ENCODE peak calls at places on chromosome 18, in seven cellular contexts. One of them, this sample, is unnamed.
A peak's percentile ranks its signal among the peaks of the same experiment; 100 is the strongest.

GRCh38 chr18:13256444-13257305 is 38.1 kb downstream of the LDLRAD4 start:
- DNase-seq in NCI-H748 treated with DMSO at 0.1 percent for 48 hours: no peak
- DNase-seq in COR-L47: no peak
- DNase-seq in neural progenitor cell: peak; percentile 67
- DNase-seq in HT1080: no peak
- DNase-seq in iPS DF 6.9: no peak
- DNase-seq in heart left ventricle: no peak
- DNase-seq in this sample: no peak

GRCh38 chr18:40852406-40852805 is 1102.6 kb upstream of the PIK3C3 start:
- DNase-seq in NCI-H748 treated with DMSO at 0.1 percent for 48 hours: no peak
- DNase-seq in COR-L47: no peak
- DNase-seq in neural progenitor cell: no peak
- DNase-seq in HT1080: peak; percentile 36
- DNase-seq in iPS DF 6.9: no peak
- DNase-seq in heart left ventricle: no peak
- DNase-seq in this sample: no peak

GRCh38 chr18:21112543-21113105 is 1.0 kb upstream of the ROCK1 start:
- DNase-seq in NCI-H748 treated with DMSO at 0.1 percent for 48 hours: no peak
- DNase-seq in COR-L47: no peak
- DNase-seq in neural progenitor cell: no peak
- DNase-seq in HT1080: peak; percentile 4
- DNase-seq in iPS DF 6.9: no peak
- DNase-seq in heart left ventricle: no peak
- DNase-seq in this sample: no peak

GRCh38 chr18:61797691-61798590 is 94.9 kb downstream of the RNF152 start:
- DNase-seq in NCI-H748 treated with DMSO at 0.1 percent for 48 hours: no peak
- DNase-seq in COR-L47: no peak
- DNase-seq in neural progenitor cell: no peak
- DNase-seq in HT1080: no peak
- DNase-seq in iPS DF 6.9: no peak
- DNase-seq in heart left ventricle: no peak
- DNase-seq in this sample: no peak

GRCh38 chr18:31658670-31659573 is 25.5 kb downstream of the B4GALT6 start:
- DNase-seq in NCI-H748 treated with DMSO at 0.1 percent for 48 hours: no peak
- DNase-seq in COR-L47: no peak
- DNase-seq in neural progenitor cell: no peak
- DNase-seq in HT1080: peak; percentile 14
- DNase-seq in iPS DF 6.9: no peak
- DNase-seq in heart left ventricle: no peak
- DNase-seq in this sample: no peak

GRCh38 chr18:79947881-79948610 is 3.4 kb downstream of the SLC66A2 start:
- DNase-seq in NCI-H748 treated with DMSO at 0.1 percent for 48 hours: no peak
- DNase-seq in COR-L47: no peak
- DNase-seq in neural progenitor cell: no peak
- DNase-seq in HT1080: no peak
- DNase-seq in iPS DF 6.9: no peak
- DNase-seq in heart left ventricle: no peak
- DNase-seq in this sample: no peak

GRCh38 chr18:74310411-74310810 is 5.2 kb upstream of the C18orf63 start:
- DNase-seq in NCI-H748 treated with DMSO at 0.1 percent for 48 hours: no peak
- DNase-seq in COR-L47: peak; percentile 42
- DNase-seq in neural progenitor cell: no peak
- DNase-seq in HT1080: peak; percentile 75
- DNase-seq in iPS DF 6.9: no peak
- DNase-seq in heart left ventricle: no peak
- DNase-seq in this sample: no peak

GRCh38 chr18:57925706-57926105 is 118.3 kb upstream of the NEDD4L start:
- DNase-seq in NCI-H748 treated with DMSO at 0.1 percent for 48 hours: no peak
- DNase-seq in COR-L47: no peak
- DNase-seq in neural progenitor cell: no peak
- DNase-seq in HT1080: no peak
- DNase-seq in iPS DF 6.9: no peak
- DNase-seq in heart left ventricle: no peak
- DNase-seq in this sample: no peak

GRCh38 chr18:29540548-29540947 is 1363.6 kb upstream of the CDH2 start:
- DNase-seq in NCI-H748 treated with DMSO at 0.1 percent for 48 hours: no peak
- DNase-seq in COR-L47: no peak
- DNase-seq in neural progenitor cell: no peak
- DNase-seq in HT1080: no peak
- DNase-seq in iPS DF 6.9: no peak
- DNase-seq in heart left ventricle: no peak
- DNase-seq in this sample: no peak

This sample was measured in posterior cingulate gyrus.